ENCODE peak calls at places on chromosomes 7 and 10, in eight cellular contexts. M is body of pancreas, Y is upper lobe of right lung, P is colonic mucosa, T is foreskin keratinocyte, G is adrenal gland, V is breast epithelium, R is sigmoid colon. W is an unnamed sample. For H3K4me1, the result is how much of the 10 kb centered on the place peaks cover.

GRCh38 chr7:20417675-20418382 is 87.1 kb downstream of the ITGB8 start:
- DNase-seq in V (no peak), M (no peak), Y (no peak), G (no peak), T (no peak), R (no peak), P (peak), W (no peak)

GRCh38 chr7:16265863-16266458 is 155.4 kb downstream of the CRPPA start:
- DNase-seq in V (no peak), P (no peak), T (no peak), R (no peak), M (no peak), G (no peak), Y (no peak), W (no peak)

GRCh38 chr7:12911053-12911452 is 223.6 kb downstream of the ARL4A start:
- DNase-seq in Y (no peak), R (no peak), T (no peak), V (no peak), M (no peak), G (no peak), P (no peak), W (no peak)

GRCh38 chr10:19964625-19965024 is 148.4 kb downstream of the PLXDC2 start:
- DNase-seq in V (no peak), T (no peak), P (no peak), G (no peak), R (no peak), Y (no peak), M (no peak), W (no peak)

GRCh38 chr10:123640016-123640535 is 26.1 kb upstream of the GPR26 start:
- DNase-seq in T (no peak), Y (no peak), M (no peak), G (no peak), P (no peak), V (no peak), R (no peak), W (no peak)

GRCh38 chr10:28987555-28988320 is 301.1 kb upstream of the LYZL1 start:
- DNase-seq in Y (no peak), V (no peak), M (no peak), G (no peak), T (no peak), R (no peak), P (no peak), W (no peak)

GRCh38 chr10:118871244-118871865 is 116.6 kb upstream of the CACUL1 start:
- DNase-seq in P (no peak), T (peak), V (no peak), M (no peak), Y (no peak), R (no peak), G (no peak), W (no peak)

GRCh38 chr10:52583341-52583740 is 189.2 kb downstream of the MBL2 start:
- DNase-seq in G (no peak), M (no peak), V (no peak), P (no peak), T (no peak), R (no peak), Y (no peak), W (no peak)

GRCh38 chr7:41942468-41943097 is 239.7 kb upstream of the INHBA start:
- DNase-seq in P (peak), M (no peak), G (no peak), V (no peak), T (no peak), Y (no peak), R (no peak), W (no peak)

GRCh38 chr7:76314042-76314721 is 11.7 kb downstream of the HSPB1 start:
- DNase-seq in T (no peak), P (peak), R (peak), Y (peak), M (peak), V (peak), G (peak), W (peak)

GRCh38 chr10:117555863-117556262 is 13.3 kb downstream of the EMX2 start:
- DNase-seq in Y (no peak), R (no peak), T (no peak), G (no peak), P (no peak), V (no peak), M (no peak), W (no peak)

GRCh38 chr10:103766751-103767509 is 88.4 kb downstream of the SH3PXD2A start:
- DNase-seq in G (no peak), Y (no peak), T (no peak), V (no peak), R (no peak), P (no peak), M (no peak), W (no peak)

GRCh38 chr10:71527135-71527534 is 130.4 kb downstream of the CDH23 start:
- DNase-seq in R (no peak), M (peak), Y (no peak), G (peak), T (no peak), V (no peak), P (no peak), W (no peak)

GRCh38 chr10:33195608-33196376 is 138.7 kb downstream of the NRP1 start:
- DNase-seq in G (no peak), T (no peak), Y (no peak), V (no peak), M (no peak), R (no peak), P (no peak), W (no peak)
- H3K27ac ChIP-seq in G (no peak), T (no peak), Y (peak), V (no peak), M (peak), R (peak), P (no peak), W (peak)

GRCh38 chr7:50657341-50657873 is 92.2 kb upstream of the DDC start:
- DNase-seq in P (peak), G (peak), R (peak), T (no peak), Y (no peak), M (no peak), V (peak), W (no peak)
- H3K4me1 ChIP-seq in P (under half), G (under half), R (half or more), T (under half), Y (half or more), M (under half), V (under half), W (half or more)

DNA sequence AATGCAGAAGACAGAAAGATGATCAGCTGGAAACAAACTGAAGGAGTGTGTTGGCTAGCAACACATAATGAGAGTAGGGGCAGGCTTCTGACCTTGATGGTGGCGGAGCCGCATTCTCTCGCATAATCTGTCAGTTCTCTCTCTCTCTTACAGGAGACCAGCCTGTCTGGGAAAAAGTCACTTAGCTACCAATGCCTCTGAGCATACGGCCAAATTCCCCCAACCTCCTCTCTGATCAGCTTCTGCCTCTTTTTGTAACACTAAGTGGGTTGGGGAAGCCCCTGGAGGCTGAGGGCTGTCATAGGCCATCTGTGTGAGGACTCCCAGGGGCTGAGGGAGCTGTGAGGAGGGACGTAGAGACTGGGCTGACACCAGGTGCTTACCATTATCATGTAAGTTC is 104.6 kb downstream of the HIPK2 start:
- DNase-seq in V (no peak), R (no peak), Y (no peak), T (no peak), G (peak), M (no peak), P (no peak), W (no peak)
- H3K27ac ChIP-seq in V (peak), R (peak), Y (no peak), T (no peak), G (no peak), M (peak), P (no peak), W (no peak)

GRCh38 chr10:80196270-80196949 is 8.9 kb downstream of the ANXA11 start:
- DNase-seq in R (no peak), G (peak), M (peak), Y (peak), V (peak), T (peak), P (peak), W (no peak)
- H3K4me1 ChIP-seq in R (half or more), G (under half), M (half or more), Y (half or more), V (under half), T (under half), P (half or more), W (under half)

DNA sequence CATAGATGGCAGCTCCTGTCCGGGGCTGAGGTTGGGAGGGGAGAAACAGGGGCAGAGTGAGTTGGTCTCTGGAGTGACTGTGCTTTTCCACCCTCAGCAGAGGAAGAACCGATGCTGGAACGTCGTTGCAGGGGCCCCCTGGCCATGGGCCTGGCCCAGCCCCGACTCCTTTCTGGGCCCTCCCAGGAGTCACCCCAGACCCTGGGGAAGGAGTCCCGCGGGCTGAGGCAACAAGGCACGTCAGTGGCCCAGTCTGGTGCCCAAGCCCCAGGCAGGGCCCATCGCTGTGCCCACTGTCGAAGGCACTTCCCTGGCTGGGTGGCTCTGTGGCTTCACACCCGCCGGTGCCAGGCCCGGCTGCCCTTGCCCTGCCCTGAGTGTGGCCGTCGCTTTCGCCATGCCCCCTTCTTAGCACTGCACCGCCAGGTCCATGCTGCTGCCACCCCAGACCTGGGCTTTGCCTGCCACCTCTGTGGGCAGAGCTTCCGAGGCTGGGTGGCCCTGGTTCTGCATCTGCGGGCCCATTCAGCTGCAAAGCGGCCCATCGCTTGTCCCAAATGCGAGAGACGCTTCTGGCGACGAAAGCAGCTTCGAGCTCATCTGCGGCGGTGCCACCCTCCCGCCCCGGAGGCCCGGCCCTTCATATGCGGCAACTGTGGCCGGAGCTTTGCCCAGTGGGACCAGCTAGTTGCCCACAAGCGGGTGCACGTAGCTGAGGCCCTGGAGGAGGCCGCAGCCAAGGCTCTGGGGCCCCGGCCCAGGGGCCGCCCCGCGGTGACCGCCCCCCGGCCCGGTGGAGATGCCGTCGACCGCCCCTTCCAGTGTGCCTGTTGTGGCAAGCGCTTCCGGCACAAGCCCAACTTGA is 2.7 kb downstream of the REPIN1 start:
- DNase-seq in V (no peak), Y (peak), P (no peak), R (peak), M (no peak), G (peak), T (no peak), W (no peak)
- H3K27ac ChIP-seq in V (no peak), Y (no peak), P (peak), R (no peak), M (no peak), G (no peak), T (no peak), W (peak)

GRCh38 chr7:137986252-137987010 is 15.5 kb downstream of the CREB3L2 start:
- DNase-seq in M (no peak), Y (no peak), T (no peak), V (peak), R (peak), G (peak), P (no peak), W (no peak)
- H3K4me1 ChIP-seq in M (half or more), Y (half or more), T (under half), V (under half), R (half or more), G (half or more), P (under half), W (half or more)

DNA sequence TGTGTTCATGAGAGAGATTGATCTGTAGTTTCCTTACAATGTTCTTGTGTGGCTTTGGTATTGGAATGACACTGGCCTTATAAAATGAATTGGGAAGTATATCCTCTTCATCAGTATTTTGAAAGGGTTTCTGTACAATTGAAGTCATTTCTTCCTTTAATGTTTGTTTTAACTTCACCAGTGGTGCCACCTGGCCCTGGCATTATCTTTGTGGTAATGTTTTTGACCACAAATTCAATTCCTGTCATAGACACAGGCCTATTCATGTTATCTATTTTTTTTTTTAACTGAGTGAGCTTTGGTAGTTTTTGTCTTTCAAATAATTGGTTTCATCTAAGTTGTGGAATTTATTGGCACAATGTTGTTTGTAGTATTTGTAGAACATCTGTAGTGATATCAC is 127.7 kb downstream of the CDK14 start:
- DNase-seq in V (no peak), G (no peak), P (no peak), R (no peak), T (no peak), Y (no peak), M (no peak), W (no peak)
- H3K27ac ChIP-seq in V (peak), G (no peak), P (no peak), R (no peak), T (no peak), Y (no peak), M (peak), W (no peak)

GRCh38 chr10:131935260-131935659 is 34.5 kb downstream of the PPP2R2D start:
- DNase-seq in V (no peak), Y (no peak), P (no peak), G (no peak), R (no peak), M (no peak), T (no peak), W (no peak)

GRCh38 chr10:131937832-131938231 is 37.0 kb downstream of the PPP2R2D start:
- DNase-seq in P (no peak), V (no peak), R (peak), M (no peak), T (no peak), Y (peak), G (no peak), W (no peak)

GRCh38 chr10:131934769-131935168 is 34.0 kb downstream of the PPP2R2D start:
- DNase-seq in T (no peak), Y (peak), V (no peak), R (peak), G (no peak), M (no peak), P (no peak), W (no peak)

GRCh38 chr10:131938681-131939080 is 37.9 kb downstream of the PPP2R2D start:
- DNase-seq in Y (peak), R (peak), V (no peak), T (no peak), P (no peak), M (no peak), G (no peak), W (no peak)

DNA sequence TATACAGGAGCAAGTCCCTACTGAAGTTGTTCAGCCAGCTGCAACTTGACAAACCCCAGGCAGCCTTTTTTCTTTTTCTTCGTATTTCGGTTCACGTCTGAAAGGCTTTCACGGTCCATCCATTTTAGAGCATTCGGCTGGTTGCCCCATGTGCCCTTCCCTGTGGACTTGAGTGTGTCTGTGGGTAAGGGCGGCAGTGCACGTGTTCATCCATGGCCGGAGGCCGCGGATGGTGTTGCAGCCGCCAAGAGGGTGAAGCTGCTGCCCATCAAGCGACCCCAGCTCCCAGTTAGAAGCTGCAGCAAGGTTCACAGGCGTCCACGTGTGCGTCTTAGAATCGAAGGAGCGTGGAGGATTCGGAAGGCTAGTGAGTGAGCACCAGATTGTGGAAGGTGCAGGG is 35.9 kb downstream of the PPP2R2D start:
- DNase-seq in T (no peak), G (no peak), Y (peak), V (no peak), R (peak), M (no peak), P (no peak), W (no peak)
- H3K4me1 ChIP-seq in T (under half), G (under half), Y (under half), V (under half), R (under half), M (under half), P (under half), W (under half)

GRCh38 chr10:116106611-116107010 is 166.4 kb downstream of the GFRA1 start:
- DNase-seq in P (no peak), R (no peak), G (no peak), M (no peak), T (no peak), Y (no peak), V (no peak), W (no peak)

GRCh38 chr10:116101616-116102015 is 171.4 kb downstream of the GFRA1 start:
- DNase-seq in G (no peak), Y (no peak), T (no peak), P (no peak), M (no peak), R (no peak), V (no peak), W (no peak)

GRCh38 chr10:116105259-116105658 is 167.7 kb downstream of the GFRA1 start:
- DNase-seq in G (no peak), Y (no peak), T (no peak), R (no peak), V (no peak), P (no peak), M (no peak), W (no peak)

GRCh38 chr10:116108106-116108505 is 164.9 kb downstream of the GFRA1 start:
- DNase-seq in R (no peak), G (no peak), P (no peak), Y (no peak), T (no peak), M (no peak), V (no peak), W (no peak)

DNA sequence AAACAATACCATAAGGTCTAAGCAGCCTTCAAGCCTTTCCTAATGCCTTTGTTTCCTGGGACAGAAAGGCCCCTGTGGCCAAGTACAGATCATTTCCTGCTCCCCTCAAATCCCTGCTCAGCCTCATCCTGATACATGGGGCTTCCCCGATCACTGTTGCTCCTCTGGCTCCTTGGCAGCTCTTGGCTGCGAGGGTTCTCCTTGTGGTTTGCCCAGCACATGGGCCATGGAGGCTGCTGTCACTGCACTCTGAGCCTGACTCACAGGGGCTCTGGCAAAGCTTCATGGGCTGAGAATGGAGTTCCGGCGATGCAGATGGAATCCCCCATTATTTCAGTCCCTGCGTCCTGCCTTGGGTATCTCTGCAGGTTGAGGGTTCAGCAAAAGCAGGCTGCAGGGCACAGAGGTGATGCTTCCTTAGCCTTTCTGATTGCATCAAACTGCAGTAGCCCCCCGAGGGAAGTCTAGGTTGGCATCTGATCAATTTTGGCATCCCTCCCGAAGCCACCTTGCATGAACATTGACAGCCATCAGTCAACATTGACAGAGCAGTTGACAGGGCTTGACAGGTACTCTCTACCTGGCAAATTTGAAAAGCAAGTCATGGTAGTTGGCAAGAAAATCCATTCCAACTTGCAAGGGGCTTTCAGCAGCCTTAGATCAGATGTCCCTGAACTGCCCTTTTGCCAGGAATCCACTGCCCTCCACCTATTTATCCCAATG is 168.6 kb downstream of the GFRA1 start:
- DNase-seq in P (no peak), T (no peak), R (no peak), M (no peak), Y (no peak), G (no peak), V (no peak), W (no peak)
- H3K27ac ChIP-seq in P (no peak), T (no peak), R (no peak), M (no peak), Y (no peak), G (no peak), V (no peak), W (no peak)

W was measured in esophagus squamous epithelium.